ENCODE peak calls at places on chromosomes 13 and 19, in five cellular contexts. V, I, X, A and L are unnamed samples.
A peak's percentile ranks its signal among the peaks of the same experiment; 100 is the strongest.

GRCh38 chr19:49132974-49133609 is 13.7 kb downstream of the PPFIA3 start:
- DNase-seq in V (no peak), I (no peak), X (no peak), A (peak; percentile 57), L (no peak)

GRCh38 chr13:33536639-33537425 is 251.3 kb upstream of the STARD13 start:
- DNase-seq in V (no peak), I (no peak), X (no peak), A (no peak), L (peak; percentile 59)

GRCh38 chr19:50628551-50628950 is 11.1 kb downstream of the SYT3 start:
- DNase-seq in V (no peak), I (no peak), X (no peak), A (no peak), L (no peak)

GRCh38 chr19:42286349-42287016 is 15.4 kb upstream of the PRR19 start:
- DNase-seq in V (no peak), I (no peak), X (peak; percentile 75), A (peak; percentile 57), L (peak; percentile 48)

GRCh38 chr13:74047925-74048324 is 86.3 kb downstream of the KLF12 start:
- DNase-seq in V (no peak), I (no peak), X (no peak), A (no peak), L (no peak)

GRCh38 chr13:91397595-91397994 is 826 bp upstream of the GPC5 start:
- DNase-seq in V (no peak), I (no peak), X (no peak), A (no peak), L (no peak)

GRCh38 chr13:42396501-42396900 is 124.5 kb downstream of the AKAP11 start:
- DNase-seq in V (no peak), I (peak; percentile 47), X (no peak), A (no peak), L (no peak)

GRCh38 chr19:42242071-42242511 is 311 bp downstream of the GSK3A start:
- DNase-seq in V (no peak), I (peak; percentile 31), X (peak; percentile 47), A (no peak), L (no peak)

GRCh38 chr13:40798380-40798779 is 9.0 kb downstream of the SLC25A15 start:
- DNase-seq in V (peak; percentile 35), I (no peak), X (no peak), A (no peak), L (no peak)

GRCh38 chr19:13163609-13164364 is 13.6 kb downstream of the IER2 start:
- DNase-seq in V (peak; percentile 84), I (peak; percentile 44), X (peak; percentile 83), A (peak; percentile 70), L (peak; percentile 85)

GRCh38 chr19:14889994-14890393 is 4.1 kb upstream of the OR7A17 start:
- DNase-seq in V (no peak), I (no peak), X (no peak), A (no peak), L (no peak)

GRCh38 chr19:14886032-14886431 is at the start of gene OR7A17:
- DNase-seq in V (no peak), I (no peak), X (no peak), A (no peak), L (no peak)

GRCh38 chr19:14890616-14891379 is 4.9 kb upstream of the OR7A17 start:
- DNase-seq in V (no peak), I (no peak), X (peak; percentile 69), A (no peak), L (no peak)
- H3K4me3 ChIP-seq in V (no peak overlapping the region), I (no peak overlapping the region), X (no peak overlapping the region), A (no peak overlapping the region), L (no peak overlapping the region)

GRCh38 chr13:23175920-23176319 is 4.9 kb upstream of the SGCG start:
- DNase-seq in V (no peak), I (no peak), X (no peak), A (no peak), L (peak; percentile 5)
- TF ChIP-seq CTCF in V (no peak), I (no peak), X (peak; percentile 39), A (peak; percentile 31), L (peak; percentile 27)

GRCh38 chr13:99206873-99207272 is 6.2 kb downstream of the UBAC2 start:
- DNase-seq in V (no peak), I (no peak), X (no peak), A (no peak), L (no peak)

GRCh38 chr13:99200433-99201167 is at the start of gene UBAC2:
- DNase-seq in V (peak; percentile 95), I (peak; percentile 94), X (peak; percentile 94), A (peak; percentile 98), L (peak; percentile 94)

GRCh38 chr13:99205621-99206220 is 5.1 kb downstream of the UBAC2 start:
- DNase-seq in V (no peak), I (no peak), X (no peak), A (no peak), L (no peak)

GRCh38 chr13:99206226-99206625 is 5.6 kb downstream of the UBAC2 start:
- DNase-seq in V (no peak), I (no peak), X (no peak), A (no peak), L (no peak)

GRCh38 chr13:99203601-99204579 is 3.2 kb downstream of the UBAC2 start:
- DNase-seq in V (no peak), I (no peak), X (no peak), A (no peak), L (no peak)
- H3K4me3 ChIP-seq in V (no peak overlapping the region), I (peak overlapping the region; percentile 46), X (no peak overlapping the region), A (no peak overlapping the region), L (no peak overlapping the region)

GRCh38 chr19:54665530-54665929 is 2.7 kb downstream of the LILRB4 start:
- DNase-seq in V (no peak), I (no peak), X (no peak), A (no peak), L (no peak)
- TF ChIP-seq CTCF in V (no peak), I (no peak), X (no peak), A (no peak), L (no peak)

DNA sequence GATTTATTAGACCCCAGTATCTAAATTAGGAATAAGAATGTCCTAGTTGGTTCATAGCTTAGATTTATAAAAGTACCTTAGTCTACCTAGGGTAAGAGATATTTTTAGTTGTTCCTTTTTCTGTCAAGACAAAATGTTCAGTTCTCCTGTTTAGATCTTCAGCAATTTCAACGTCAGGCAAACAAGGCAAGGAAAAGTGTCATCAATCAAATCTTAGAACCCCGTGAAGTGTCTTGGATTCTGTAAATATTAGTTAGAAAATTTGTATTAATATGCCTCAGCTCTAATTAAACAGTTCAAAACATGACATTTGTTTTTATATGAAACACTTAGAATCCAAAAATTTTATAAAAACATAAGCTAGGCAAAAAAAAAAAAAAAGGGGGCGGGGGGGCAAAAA is 296.6 kb downstream of the PCDH9 start:
- DNase-seq in V (no peak), I (no peak), X (no peak), A (no peak), L (no peak)
- H3K4me3 ChIP-seq in V (no peak overlapping the region), I (no peak overlapping the region), X (no peak overlapping the region), A (no peak overlapping the region), L (no peak overlapping the region)

GRCh38 chr19:45929247-45929646 is 14.7 kb upstream of the NANOS2 start:
- DNase-seq in V (no peak), I (no peak), X (no peak), A (no peak), L (no peak)

GRCh38 chr19:45933759-45934158 is 19.2 kb upstream of the NANOS2 start:
- DNase-seq in V (no peak), I (no peak), X (no peak), A (no peak), L (no peak)

GRCh38 chr19:45934551-45935230 is 20.1 kb upstream of the NANOS2 start:
- DNase-seq in V (no peak), I (no peak), X (no peak), A (no peak), L (no peak)

GRCh38 chr19:45927565-45928261 is 13.1 kb upstream of the NANOS2 start:
- DNase-seq in V (peak; percentile 92), I (peak; percentile 89), X (peak; percentile 90), A (peak; percentile 86), L (peak; percentile 89)

GRCh38 chr19:45931055-45931454 is 16.5 kb upstream of the NANOS2 start:
- DNase-seq in V (no peak), I (no peak), X (no peak), A (no peak), L (no peak)
- TF ChIP-seq CTCF in V (no peak), I (no peak), X (no peak), A (peak; percentile 10), L (no peak)

GRCh38 chr13:24271231-24271610 is 38.2 kb upstream of the C1QTNF9 start:
- DNase-seq in V (no peak), I (no peak), X (no peak), A (no peak), L (no peak)
- H3K4me3 ChIP-seq in V (no peak overlapping the region), I (peak overlapping the region; percentile 32), X (no peak overlapping the region), A (peak overlapping the region; percentile 50), L (peak overlapping the region; percentile 33)

DNA sequence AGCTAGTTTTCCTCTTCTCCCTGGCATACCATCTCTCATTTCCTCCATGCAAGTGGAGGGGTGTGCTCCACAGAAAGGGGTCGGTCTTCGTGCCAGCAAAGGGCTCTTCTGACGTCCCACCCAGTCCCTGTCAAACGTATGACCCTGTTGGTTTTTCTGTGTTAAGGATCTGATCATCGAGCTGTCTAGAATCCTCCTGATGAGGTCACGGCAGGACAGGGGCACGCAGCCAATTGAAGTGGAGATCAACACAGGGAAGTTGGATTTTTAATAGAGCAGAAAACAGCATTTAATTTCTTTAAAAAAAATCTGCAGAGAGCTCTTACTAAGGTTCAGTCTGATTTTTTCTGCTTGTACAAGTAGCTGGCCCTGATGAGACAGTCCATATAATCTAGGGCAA is 339.4 kb downstream of the TEX29 start:
- DNase-seq in V (no peak), I (no peak), X (no peak), A (peak; percentile 29), L (no peak)
- TF ChIP-seq CTCF in V (no peak), I (no peak), X (no peak), A (no peak), L (no peak)

DNA sequence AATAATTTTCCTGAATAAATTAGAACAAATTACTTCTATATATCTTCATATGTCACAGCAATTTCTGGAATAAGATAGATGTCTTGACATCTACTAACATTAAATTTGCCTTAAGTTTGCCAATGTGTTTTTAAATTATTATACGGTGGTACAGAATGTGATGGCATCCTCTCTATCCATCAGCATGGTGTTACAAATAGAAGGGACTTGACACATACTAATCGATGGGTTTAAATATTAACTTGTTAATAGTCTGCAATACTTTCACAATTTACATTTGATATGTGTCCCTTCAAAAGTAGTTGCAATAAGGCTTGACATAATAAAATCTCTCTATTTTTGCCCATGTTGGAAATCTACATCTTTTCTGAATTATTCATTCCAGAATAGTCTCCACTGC is 65.1 kb upstream of the PRR20A start:
- DNase-seq in V (no peak), I (no peak), X (no peak), A (no peak), L (no peak)
- H3K4me3 ChIP-seq in V (no peak overlapping the region), I (no peak overlapping the region), X (no peak overlapping the region), A (no peak overlapping the region), L (no peak overlapping the region)